ENCODE peak calls at places on chromosomes 11 and 22, in nine cellular contexts. One of them, this sample, is unnamed.
A peak's percentile ranks its signal among the peaks of the same experiment; 100 is the strongest.

GRCh38 chr11:118435233-118435892 is 929 bp upstream of the KMT2A start:
- DNase-seq in neuronal stem cell: peak; percentile 90
- DNase-seq in cardiac muscle cell: peak; percentile 54
- DNase-seq in tibial nerve: no peak
- DNase-seq in heart right ventricle: peak; percentile 33
- DNase-seq in upper lobe of left lung: peak; percentile 63
- DNase-seq in astrocyte of the cerebellum: no peak
- DNase-seq in uterus: peak; percentile 46
- DNase-seq in spleen: peak; percentile 93
- DNase-seq in this sample: peak; percentile 76

GRCh38 chr22:30183861-30184278 is 62.7 kb downstream of the LIF start:
- DNase-seq in astrocyte of the cerebellum: no peak
- DNase-seq in spleen: no peak
- DNase-seq in uterus: no peak
- DNase-seq in neuronal stem cell: no peak
- DNase-seq in cardiac muscle cell: peak; percentile 47
- DNase-seq in tibial nerve: no peak
- DNase-seq in upper lobe of left lung: no peak
- DNase-seq in heart right ventricle: no peak
- DNase-seq in this sample: no peak

GRCh38 chr11:128747728-128748148 is 53.9 kb downstream of the FLI1 start:
- DNase-seq in neuronal stem cell: no peak
- DNase-seq in spleen: no peak
- DNase-seq in uterus: no peak
- DNase-seq in astrocyte of the cerebellum: no peak
- DNase-seq in heart right ventricle: no peak
- DNase-seq in cardiac muscle cell: no peak
- DNase-seq in tibial nerve: no peak
- DNase-seq in upper lobe of left lung: no peak
- DNase-seq in this sample: no peak

GRCh38 chr22:40818192-40818746 is 877 bp downstream of the SLC25A17 start:
- DNase-seq in neuronal stem cell: no peak
- DNase-seq in cardiac muscle cell: no peak
- DNase-seq in tibial nerve: no peak
- DNase-seq in astrocyte of the cerebellum: no peak
- DNase-seq in uterus: no peak
- DNase-seq in spleen: no peak
- DNase-seq in heart right ventricle: no peak
- DNase-seq in upper lobe of left lung: no peak
- DNase-seq in this sample: no peak

GRCh38 chr22:38205261-38206128 is 3.7 kb downstream of the MAFF start:
- DNase-seq in uterus: peak; percentile 88
- DNase-seq in tibial nerve: peak; percentile 77
- DNase-seq in spleen: no peak
- DNase-seq in cardiac muscle cell: peak; percentile 88
- DNase-seq in neuronal stem cell: no peak
- DNase-seq in astrocyte of the cerebellum: peak; percentile 68
- DNase-seq in heart right ventricle: peak; percentile 79
- DNase-seq in upper lobe of left lung: peak; percentile 51
- DNase-seq in this sample: no peak

GRCh38 chr11:30859709-30860108 is 273.6 kb upstream of the MPPED2 start:
- DNase-seq in cardiac muscle cell: no peak
- DNase-seq in heart right ventricle: no peak
- DNase-seq in uterus: no peak
- DNase-seq in astrocyte of the cerebellum: no peak
- DNase-seq in neuronal stem cell: no peak
- DNase-seq in upper lobe of left lung: no peak
- DNase-seq in spleen: no peak
- DNase-seq in tibial nerve: no peak
- DNase-seq in this sample: no peak

GRCh38 chr11:125464266-125464662 is 31.8 kb downstream of the FEZ1 start:
- DNase-seq in upper lobe of left lung: no peak
- DNase-seq in cardiac muscle cell: peak; percentile 43
- DNase-seq in tibial nerve: no peak
- DNase-seq in spleen: no peak
- DNase-seq in uterus: no peak
- DNase-seq in heart right ventricle: no peak
- DNase-seq in astrocyte of the cerebellum: no peak
- DNase-seq in neuronal stem cell: no peak
- DNase-seq in this sample: no peak

GRCh38 chr11:75100314-75100713 is 3.6 kb upstream of the OR2AT4 start:
- DNase-seq in cardiac muscle cell: peak; percentile 15
- DNase-seq in upper lobe of left lung: no peak
- DNase-seq in neuronal stem cell: no peak
- DNase-seq in heart right ventricle: no peak
- DNase-seq in spleen: no peak
- DNase-seq in uterus: no peak
- DNase-seq in astrocyte of the cerebellum: no peak
- DNase-seq in tibial nerve: no peak
- DNase-seq in this sample: no peak

GRCh38 chr22:30870451-30871345 is 97.9 kb downstream of the MORC2 start:
- DNase-seq in heart right ventricle: no peak
- DNase-seq in neuronal stem cell: no peak
- DNase-seq in spleen: peak; percentile 70
- DNase-seq in uterus: peak; percentile 9
- DNase-seq in cardiac muscle cell: no peak
- DNase-seq in tibial nerve: no peak
- DNase-seq in upper lobe of left lung: no peak
- DNase-seq in astrocyte of the cerebellum: no peak
- DNase-seq in this sample: no peak

GRCh38 chr11:43574949-43575915 is 105.3 kb upstream of the HSD17B12 start:
- DNase-seq in heart right ventricle: no peak
- DNase-seq in astrocyte of the cerebellum: no peak
- DNase-seq in uterus: no peak
- DNase-seq in neuronal stem cell: no peak
- DNase-seq in tibial nerve: no peak
- DNase-seq in upper lobe of left lung: no peak
- DNase-seq in spleen: no peak
- DNase-seq in cardiac muscle cell: peak; percentile 70
- DNase-seq in this sample: no peak

GRCh38 chr11:130246270-130246669 is 68.4 kb downstream of the ZBTB44 start:
- DNase-seq in upper lobe of left lung: no peak
- DNase-seq in cardiac muscle cell: no peak
- DNase-seq in uterus: no peak
- DNase-seq in astrocyte of the cerebellum: no peak
- DNase-seq in spleen: no peak
- DNase-seq in neuronal stem cell: no peak
- DNase-seq in heart right ventricle: no peak
- DNase-seq in tibial nerve: no peak
- DNase-seq in this sample: no peak

GRCh38 chr22:46074771-46075551 is 75.4 kb upstream of the PPARA start:
- DNase-seq in cardiac muscle cell: no peak
- DNase-seq in astrocyte of the cerebellum: no peak
- DNase-seq in heart right ventricle: no peak
- DNase-seq in uterus: peak; percentile 24
- DNase-seq in upper lobe of left lung: peak; percentile 23
- DNase-seq in neuronal stem cell: no peak
- DNase-seq in spleen: peak; percentile 71
- DNase-seq in tibial nerve: peak; percentile 7
- DNase-seq in this sample: no peak

GRCh38 chr11:18769802-18770456 is 21.7 kb downstream of the PTPN5 start:
- DNase-seq in upper lobe of left lung: no peak
- DNase-seq in heart right ventricle: no peak
- DNase-seq in tibial nerve: no peak
- DNase-seq in astrocyte of the cerebellum: no peak
- DNase-seq in neuronal stem cell: no peak
- DNase-seq in spleen: peak; percentile 47
- DNase-seq in cardiac muscle cell: no peak
- DNase-seq in uterus: no peak
- DNase-seq in this sample: no peak

GRCh38 chr22:39097098-39098020 is at the start of gene APOBEC3H:
- DNase-seq in spleen: no peak
- DNase-seq in neuronal stem cell: no peak
- DNase-seq in astrocyte of the cerebellum: no peak
- DNase-seq in tibial nerve: no peak
- DNase-seq in cardiac muscle cell: peak; percentile 6
- DNase-seq in upper lobe of left lung: peak; percentile 44
- DNase-seq in uterus: no peak
- DNase-seq in heart right ventricle: peak; percentile 47
- DNase-seq in this sample: no peak

GRCh38 chr22:17570851-17571631 is 7.7 kb downstream of the SLC25A18 start:
- DNase-seq in upper lobe of left lung: peak; percentile 62
- DNase-seq in heart right ventricle: peak; percentile 78
- DNase-seq in spleen: peak; percentile 29
- DNase-seq in neuronal stem cell: no peak
- DNase-seq in cardiac muscle cell: peak; percentile 97
- DNase-seq in tibial nerve: peak; percentile 33
- DNase-seq in astrocyte of the cerebellum: peak; percentile 64
- DNase-seq in uterus: peak; percentile 92
- DNase-seq in this sample: no peak

GRCh38 chr11:10892250-10892649 is 34.4 kb upstream of the ZBED5 start:
- DNase-seq in neuronal stem cell: no peak
- DNase-seq in spleen: no peak
- DNase-seq in upper lobe of left lung: no peak
- DNase-seq in cardiac muscle cell: no peak
- DNase-seq in astrocyte of the cerebellum: no peak
- DNase-seq in heart right ventricle: no peak
- DNase-seq in uterus: no peak
- DNase-seq in tibial nerve: no peak
- DNase-seq in this sample: no peak

GRCh38 chr11:28969832-28970231 is 861.6 kb downstream of the METTL15 start:
- DNase-seq in cardiac muscle cell: no peak
- DNase-seq in neuronal stem cell: no peak
- DNase-seq in upper lobe of left lung: no peak
- DNase-seq in astrocyte of the cerebellum: no peak
- DNase-seq in tibial nerve: no peak
- DNase-seq in uterus: no peak
- DNase-seq in spleen: no peak
- DNase-seq in heart right ventricle: no peak
- DNase-seq in this sample: no peak

GRCh38 chr11:75346912-75347647 is 4.4 kb downstream of the ARRB1 start:
- DNase-seq in spleen: no peak
- DNase-seq in heart right ventricle: no peak
- DNase-seq in neuronal stem cell: no peak
- DNase-seq in astrocyte of the cerebellum: no peak
- DNase-seq in cardiac muscle cell: peak; percentile 84
- DNase-seq in tibial nerve: no peak
- DNase-seq in upper lobe of left lung: peak; percentile 58
- DNase-seq in uterus: peak; percentile 39
- DNase-seq in this sample: no peak

GRCh38 chr11:112770487-112770886 is 190.7 kb upstream of the NCAM1 start:
- DNase-seq in astrocyte of the cerebellum: no peak
- DNase-seq in uterus: no peak
- DNase-seq in spleen: no peak
- DNase-seq in cardiac muscle cell: no peak
- DNase-seq in heart right ventricle: no peak
- DNase-seq in tibial nerve: no peak
- DNase-seq in upper lobe of left lung: no peak
- DNase-seq in neuronal stem cell: no peak
- DNase-seq in this sample: no peak

GRCh38 chr22:36470162-36470993 is 11.1 kb downstream of the TXN2 start:
- DNase-seq in heart right ventricle: peak; percentile 87
- DNase-seq in uterus: peak; percentile 83
- DNase-seq in cardiac muscle cell: peak; percentile 92
- DNase-seq in spleen: peak; percentile 95
- DNase-seq in tibial nerve: peak; percentile 65
- DNase-seq in neuronal stem cell: peak; percentile 74
- DNase-seq in upper lobe of left lung: peak; percentile 90
- DNase-seq in astrocyte of the cerebellum: peak; percentile 84
- DNase-seq in this sample: no peak

GRCh38 chr22:32527756-32528155 is 53.1 kb downstream of the FBXO7 start:
- DNase-seq in upper lobe of left lung: no peak
- DNase-seq in spleen: no peak
- DNase-seq in cardiac muscle cell: no peak
- DNase-seq in tibial nerve: no peak
- DNase-seq in heart right ventricle: no peak
- DNase-seq in astrocyte of the cerebellum: no peak
- DNase-seq in uterus: no peak
- DNase-seq in neuronal stem cell: no peak
- DNase-seq in this sample: no peak

GRCh38 chr22:26986884-26987283 is 329.5 kb downstream of the MIAT start:
- DNase-seq in uterus: no peak
- DNase-seq in heart right ventricle: no peak
- DNase-seq in tibial nerve: no peak
- DNase-seq in spleen: no peak
- DNase-seq in cardiac muscle cell: no peak
- DNase-seq in astrocyte of the cerebellum: no peak
- DNase-seq in upper lobe of left lung: no peak
- DNase-seq in neuronal stem cell: no peak
- DNase-seq in this sample: no peak
- H3K4me3 ChIP-seq in uterus: no peak overlapping the region
- H3K4me3 ChIP-seq in heart right ventricle: no peak overlapping the region
- H3K4me3 ChIP-seq in tibial nerve: no peak overlapping the region
- H3K4me3 ChIP-seq in spleen: no peak overlapping the region
- H3K4me3 ChIP-seq in cardiac muscle cell: no peak overlapping the region
- H3K4me3 ChIP-seq in astrocyte of the cerebellum: no peak overlapping the region
- H3K4me3 ChIP-seq in upper lobe of left lung: no peak overlapping the region
- H3K4me3 ChIP-seq in neuronal stem cell: no peak overlapping the region
- H3K4me3 ChIP-seq in this sample: no peak overlapping the region

DNA sequence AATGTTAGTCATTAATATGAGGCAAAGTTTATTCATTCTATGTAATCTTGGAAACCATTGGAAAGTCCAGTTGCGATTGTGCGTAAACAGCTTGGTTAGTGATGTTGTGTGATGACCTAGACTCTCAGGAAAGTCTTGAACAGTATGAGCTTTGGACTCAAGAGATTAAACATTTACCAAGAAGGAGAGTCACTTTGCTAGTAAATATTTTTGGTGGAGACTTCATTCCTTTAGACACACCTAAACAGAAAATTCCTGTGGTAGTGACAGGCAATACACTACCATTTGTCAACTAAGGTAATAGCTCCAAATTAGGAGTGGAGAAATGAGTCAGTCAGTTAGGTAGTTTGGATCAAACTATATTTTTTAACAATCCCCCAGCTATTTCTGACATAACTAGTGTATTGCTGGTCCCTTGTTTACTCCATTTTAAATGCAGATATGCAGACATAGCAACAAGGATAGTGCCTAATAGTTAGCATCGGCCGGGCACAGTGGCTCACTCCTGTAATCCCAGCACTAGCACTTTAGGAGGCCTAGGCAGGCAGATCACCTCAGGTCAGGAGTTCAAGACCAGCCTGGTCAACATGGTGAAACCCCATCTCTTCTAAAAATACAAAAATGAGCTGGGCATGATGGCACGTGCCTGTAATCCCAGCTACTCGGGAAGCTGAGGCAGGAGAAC is 89.3 kb downstream of the ARHGAP42 start:
- DNase-seq in tibial nerve: no peak
- DNase-seq in neuronal stem cell: no peak
- DNase-seq in astrocyte of the cerebellum: peak; percentile 80
- DNase-seq in heart right ventricle: no peak
- DNase-seq in upper lobe of left lung: no peak
- DNase-seq in spleen: no peak
- DNase-seq in uterus: no peak
- DNase-seq in cardiac muscle cell: peak; percentile 72
- DNase-seq in this sample: no peak
- H3K4me3 ChIP-seq in tibial nerve: no peak overlapping the region
- H3K4me3 ChIP-seq in neuronal stem cell: no peak overlapping the region
- H3K4me3 ChIP-seq in astrocyte of the cerebellum: no peak overlapping the region
- H3K4me3 ChIP-seq in heart right ventricle: no peak overlapping the region
- H3K4me3 ChIP-seq in upper lobe of left lung: no peak overlapping the region
- H3K4me3 ChIP-seq in spleen: no peak overlapping the region
- H3K4me3 ChIP-seq in uterus: no peak overlapping the region
- H3K4me3 ChIP-seq in cardiac muscle cell: no peak overlapping the region
- H3K4me3 ChIP-seq in this sample: no peak overlapping the region

GRCh38 chr11:96567193-96567592 is 177.4 kb downstream of the JRKL start:
- DNase-seq in uterus: no peak
- DNase-seq in cardiac muscle cell: peak; percentile 42
- DNase-seq in heart right ventricle: no peak
- DNase-seq in spleen: no peak
- DNase-seq in astrocyte of the cerebellum: no peak
- DNase-seq in upper lobe of left lung: no peak
- DNase-seq in neuronal stem cell: no peak
- DNase-seq in tibial nerve: no peak
- DNase-seq in this sample: no peak
- H3K4me3 ChIP-seq in uterus: no peak overlapping the region
- H3K4me3 ChIP-seq in cardiac muscle cell: no peak overlapping the region
- H3K4me3 ChIP-seq in heart right ventricle: no peak overlapping the region
- H3K4me3 ChIP-seq in spleen: no peak overlapping the region
- H3K4me3 ChIP-seq in astrocyte of the cerebellum: no peak overlapping the region
- H3K4me3 ChIP-seq in upper lobe of left lung: no peak overlapping the region
- H3K4me3 ChIP-seq in neuronal stem cell: no peak overlapping the region
- H3K4me3 ChIP-seq in tibial nerve: no peak overlapping the region
- H3K4me3 ChIP-seq in this sample: no peak overlapping the region

GRCh38 chr11:67496113-67496512 is 9.1 kb downstream of the PITPNM1 start:
- DNase-seq in cardiac muscle cell: no peak
- DNase-seq in astrocyte of the cerebellum: no peak
- DNase-seq in neuronal stem cell: no peak
- DNase-seq in uterus: no peak
- DNase-seq in spleen: no peak
- DNase-seq in heart right ventricle: no peak
- DNase-seq in tibial nerve: no peak
- DNase-seq in upper lobe of left lung: no peak
- DNase-seq in this sample: no peak
- H3K4me3 ChIP-seq in cardiac muscle cell: no peak overlapping the region
- H3K4me3 ChIP-seq in astrocyte of the cerebellum: no peak overlapping the region
- H3K4me3 ChIP-seq in neuronal stem cell: no peak overlapping the region
- H3K4me3 ChIP-seq in uterus: no peak overlapping the region
- H3K4me3 ChIP-seq in spleen: no peak overlapping the region
- H3K4me3 ChIP-seq in heart right ventricle: no peak overlapping the region
- H3K4me3 ChIP-seq in tibial nerve: no peak overlapping the region
- H3K4me3 ChIP-seq in upper lobe of left lung: no peak overlapping the region
- H3K4me3 ChIP-seq in this sample: no peak overlapping the region

This sample was measured in iPS DF 6.9.